ENCODE peak calls at places on chromosome 14, in ten cellular contexts. R, W, H, P, O, N, V, J, S and A are unnamed samples.

GRCh38 chr14:103749452-103749851 is 33.8 kb downstream of the ZFYVE21 start:
- DNase-seq in R (no peak), J (no peak), W (no peak), V (no peak), H (no peak), S (no peak), O (no peak), P (no peak), N (no peak), A (no peak)

GRCh38 chr14:23114669-23115491 is 4.2 kb downstream of the CEBPE start:
- DNase-seq in J (no peak), W (peak; percentile 58), O (peak; percentile 84), P (peak; percentile 85), V (no peak), R (peak; percentile 94), H (peak; percentile 97), S (peak; percentile 40), N (peak; percentile 98), A (peak; percentile 90)

GRCh38 chr14:61218157-61218556 is 63.0 kb downstream of the TMEM30B start:
- DNase-seq in O (no peak), W (no peak), P (no peak), N (no peak), V (no peak), R (no peak), J (no peak), H (no peak), S (no peak), A (no peak)

GRCh38 chr14:78188882-78189281 is 18.7 kb downstream of the NRXN3 start:
- DNase-seq in P (no peak), V (no peak), S (no peak), H (no peak), W (no peak), N (no peak), J (no peak), R (no peak), O (no peak), A (no peak)

GRCh38 chr14:101114726-101115481 is 211.4 kb upstream of the RTL1 start:
- DNase-seq in R (no peak), N (no peak), W (no peak), V (no peak), J (peak; percentile 5), S (no peak), H (no peak), P (no peak), O (no peak), A (no peak)

GRCh38 chr14:104425171-104425681 is 154.3 kb upstream of the C14orf180 start:
- DNase-seq in W (no peak), O (no peak), J (peak; percentile 13), H (no peak), N (no peak), R (no peak), P (no peak), V (no peak), S (no peak), A (no peak)

GRCh38 chr14:94679941-94680340 is 67.8 kb downstream of the SERPINA3 start:
- DNase-seq in W (no peak), S (no peak), V (no peak), N (no peak), H (no peak), R (no peak), J (no peak), O (no peak), P (no peak), A (no peak)

GRCh38 chr14:101817511-101818001 is 56.0 kb downstream of the PPP2R5C start:
- DNase-seq in H (no peak), R (no peak), S (no peak), N (no peak), P (no peak), V (no peak), W (no peak), J (peak; percentile 60), O (no peak), A (no peak)

GRCh38 chr14:104867371-104868059 is 2.4 kb downstream of the CEP170B start:
- DNase-seq in P (no peak), S (no peak), W (no peak), N (no peak), V (no peak), H (no peak), J (no peak), R (no peak), O (no peak), A (no peak)

GRCh38 chr14:22622220-22622619 is 21.9 kb downstream of the OR6J1 start:
- DNase-seq in J (no peak), W (no peak), N (peak; percentile 79), H (peak; percentile 90), S (no peak), P (no peak), R (no peak), V (no peak), O (no peak), A (no peak)

GRCh38 chr14:88904864-88905263 is 80.4 kb downstream of the TTC8 start:
- DNase-seq in S (no peak), H (peak; percentile 57), W (no peak), O (no peak), R (no peak), J (no peak), N (no peak), V (no peak), P (peak; percentile 5), A (no peak)

GRCh38 chr14:77086017-77086727 is 11.9 kb upstream of the CIPC start:
- DNase-seq in V (no peak), N (no peak), O (no peak), R (no peak), H (peak; percentile 77), J (no peak), W (no peak), S (peak; percentile 71), P (no peak), A (no peak)

GRCh38 chr14:58637040-58637390 is 747 bp upstream of the DACT1 start:
- DNase-seq in S (peak; percentile 86), V (no peak), O (peak; percentile 54), N (peak; percentile 77), J (peak; percentile 32), R (no peak), H (peak; percentile 95), P (peak; percentile 71), W (no peak), A (peak; percentile 56)

GRCh38 chr14:55115861-55116245 is 13.2 kb upstream of the LGALS3 start:
- DNase-seq in N (no peak), V (no peak), S (no peak), J (no peak), O (no peak), R (no peak), P (no peak), W (no peak), H (no peak), A (no peak)

GRCh38 chr14:93939304-93940229 is 12.4 kb downstream of the FAM181A start:
- DNase-seq in W (peak; percentile 95), J (peak; percentile 96), P (peak; percentile 15), R (no peak), H (peak; percentile 65), S (peak; percentile 90), N (peak; percentile 62), O (peak; percentile 86), V (no peak), A (peak; percentile 50)

GRCh38 chr14:71996615-71997014 is 64.4 kb downstream of the RGS6 start:
- DNase-seq in N (no peak), J (no peak), W (no peak), H (no peak), P (no peak), S (no peak), O (no peak), R (no peak), V (no peak), A (no peak)

GRCh38 chr14:96040836-96041371 is 1.7 kb downstream of the C14orf132 start:
- DNase-seq in W (no peak), H (peak; percentile 39), N (no peak), P (no peak), R (no peak), J (no peak), V (no peak), O (no peak), S (peak; percentile 39), A (no peak)

GRCh38 chr14:92500491-92500941 is 13.1 kb upstream of the RIN3 start:
- DNase-seq in R (no peak), H (no peak), O (no peak), N (no peak), V (no peak), W (no peak), P (no peak), J (no peak), S (no peak), A (no peak)

GRCh38 chr14:27006520-27006919 is 408.7 kb upstream of the NOVA1 start:
- DNase-seq in O (no peak), W (no peak), N (no peak), H (no peak), P (no peak), R (no peak), J (no peak), S (no peak), V (no peak), A (no peak)

GRCh38 chr14:105767315-105767714 is 240.9 kb downstream of the TMEM121 start:
- DNase-seq in S (no peak), V (no peak), O (no peak), P (no peak), R (no peak), W (no peak), J (no peak), H (no peak), N (no peak), A (no peak)

GRCh38 chr14:103474893-103475292 is 47.7 kb downstream of the CKB start:
- DNase-seq in H (no peak), O (no peak), P (no peak), V (no peak), S (no peak), J (no peak), W (no peak), N (no peak), R (no peak), A (no peak)

GRCh38 chr14:91058017-91058675 is 2.3 kb downstream of the RPS6KA5 start:
- DNase-seq in P (no peak), N (peak; percentile 3), S (no peak), R (no peak), H (no peak), J (no peak), W (no peak), V (no peak), O (peak; percentile 59), A (no peak)

GRCh38 chr14:70097576-70098256 is 91.0 kb downstream of the SLC8A3 start:
- DNase-seq in W (no peak), R (no peak), H (no peak), S (no peak), N (no peak), P (no peak), V (peak; percentile 84), J (no peak), O (no peak), A (no peak)

GRCh38 chr14:61889914-61890351 is 127.7 kb downstream of the SNAPC1 start:
- DNase-seq in W (no peak), O (no peak), J (peak; percentile 21), S (no peak), N (no peak), H (peak; percentile 0), R (no peak), P (no peak), V (no peak), A (no peak)

GRCh38 chr14:58812050-58812690 is 174.4 kb downstream of the DACT1 start:
- DNase-seq in R (no peak), O (no peak), P (no peak), N (no peak), V (no peak), S (no peak), H (no peak), W (no peak), J (no peak), A (no peak)

GRCh38 chr14:73754911-73755360 is 40.8 kb upstream of the PNMA1 start:
- DNase-seq in W (no peak), J (no peak), S (peak; percentile 65), N (peak; percentile 64), H (peak; percentile 55), O (no peak), R (no peak), P (no peak), V (no peak), A (no peak)

GRCh38 chr14:65296402-65296801 is 116.1 kb upstream of the FUT8 start:
- DNase-seq in N (peak; percentile 58), O (no peak), S (no peak), J (no peak), H (peak; percentile 43), W (no peak), R (no peak), V (no peak), P (no peak), A (no peak)

GRCh38 chr14:105294142-105294597 is 6.6 kb downstream of the BRF1 start:
- DNase-seq in V (peak; percentile 67), N (no peak), O (no peak), S (no peak), J (peak; percentile 45), H (no peak), W (no peak), P (no peak), R (no peak), A (no peak)